ENCODE peak calls at places on chromosomes 4 and X, in seven cellular contexts. Y is endodermal cell, T is upper lobe of left lung, I is PC-3, N is kidney epithelial cell, H is GM13976, Z is heart left ventricle. B is an unnamed sample.

GRCh38 chr4:48686369-48686768 is 93.7 kb downstream of the FRYL start:
- DNase-seq in Y (no peak), T (no peak), I (no peak), N (no peak), H (no peak), Z (no peak), B (no peak)

GRCh38 chr4:186885289-186885688 is 161.6 kb upstream of the FAT1 start:
- DNase-seq in Y (no peak), T (no peak), I (no peak), N (no peak), H (no peak), Z (no peak), B (no peak)

GRCh38 chr4:128461300-128462103 is 173.9 kb upstream of the PGRMC2 start:
- DNase-seq in Y (peak), T (no peak), I (peak), N (peak), H (no peak), Z (no peak), B (no peak)

GRCh38 chr4:149552601-149553000 is 263.0 kb downstream of the IQCM start:
- DNase-seq in Y (no peak), T (no peak), I (no peak), N (no peak), H (no peak), Z (no peak), B (no peak)

GRCh38 chrX:16743604-16744325 is 24.4 kb downstream of the SYAP1 start:
- DNase-seq in Y (no peak), T (no peak), I (peak), N (peak), H (no peak), Z (no peak), B (no peak)

GRCh38 chr4:48594185-48594584 is 104.1 kb downstream of the ZAR1 start:
- DNase-seq in Y (peak), T (no peak), I (no peak), N (no peak), H (no peak), Z (no peak), B (no peak)

GRCh38 chrX:130916636-130917422 is 13.8 kb upstream of the ENOX2 start:
- DNase-seq in Y (peak), T (peak), I (peak), N (no peak), H (peak), Z (no peak), B (peak)

GRCh38 chr4:28709821-28710330 is 1849.2 kb downstream of the STIM2 start:
- DNase-seq in Y (no peak), T (no peak), I (peak), N (no peak), H (no peak), Z (no peak), B (no peak)

GRCh38 chrX:33434256-33435092 is 223.1 kb upstream of the DMD start:
- DNase-seq in Y (peak), T (peak), I (peak), N (no peak), H (peak), Z (no peak), B (peak)

DNA sequence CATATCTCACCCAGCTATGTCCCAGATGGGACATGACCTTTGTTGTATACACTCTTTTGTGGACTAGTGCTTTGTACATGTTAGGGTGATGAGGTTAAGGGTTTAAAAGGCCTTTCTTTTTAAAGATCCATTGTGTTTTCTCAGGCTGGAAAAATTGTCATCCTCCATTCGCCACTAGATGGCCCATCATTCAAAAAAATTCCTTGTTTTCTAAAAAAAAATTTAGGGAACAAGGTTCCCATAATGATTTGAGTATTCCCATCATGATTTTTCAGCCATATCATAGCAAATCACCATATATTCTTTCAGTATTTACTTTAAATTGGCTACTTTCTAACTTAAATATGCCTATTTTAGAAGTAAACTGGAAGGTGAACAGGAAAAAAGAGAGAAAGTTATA is 91.9 kb upstream of the TMEM164 start:
- DNase-seq in Y (no peak), T (no peak), I (peak), N (no peak), H (no peak), Z (no peak), B (no peak)
- TF ChIP-seq CTCF in Y (peak), T (peak), I (peak), N (peak), H (peak), Z (peak), B (no peak)

DNA sequence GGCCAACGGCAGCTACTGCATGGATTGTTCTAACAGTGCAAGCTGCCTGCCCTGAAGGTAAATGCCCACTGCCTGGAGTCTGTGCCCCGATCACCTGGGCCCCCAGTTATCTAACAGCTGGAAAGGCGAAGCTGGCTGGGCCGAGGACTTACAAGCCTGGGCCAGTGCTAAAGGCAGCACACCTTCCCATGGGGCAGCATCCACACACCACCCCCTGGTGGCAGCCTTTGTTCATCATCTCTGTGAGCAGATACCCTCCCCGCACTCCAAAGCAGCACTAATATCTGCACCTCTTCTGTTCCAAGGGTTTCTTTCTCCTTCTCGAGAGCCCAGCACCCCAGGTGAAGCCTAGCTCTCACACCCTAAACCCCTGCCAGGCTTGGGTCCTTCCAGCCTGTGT is 7.6 kb downstream of the SLC2A9 start:
- DNase-seq in Y (peak), T (peak), I (peak), N (no peak), H (peak), Z (no peak), B (peak)
- TF ChIP-seq CTCF in Y (peak), T (peak), I (peak), N (peak), H (peak), Z (peak), B (peak)

GRCh38 chrX:52363247-52363883 is 5.5 kb upstream of the XAGE2 start:
- DNase-seq in Y (no peak), T (peak), I (no peak), N (no peak), H (no peak), Z (no peak), B (no peak)
- TF ChIP-seq CTCF in Y (peak), T (no peak), I (peak), N (peak), H (no peak), Z (no peak), B (no peak)

DNA sequence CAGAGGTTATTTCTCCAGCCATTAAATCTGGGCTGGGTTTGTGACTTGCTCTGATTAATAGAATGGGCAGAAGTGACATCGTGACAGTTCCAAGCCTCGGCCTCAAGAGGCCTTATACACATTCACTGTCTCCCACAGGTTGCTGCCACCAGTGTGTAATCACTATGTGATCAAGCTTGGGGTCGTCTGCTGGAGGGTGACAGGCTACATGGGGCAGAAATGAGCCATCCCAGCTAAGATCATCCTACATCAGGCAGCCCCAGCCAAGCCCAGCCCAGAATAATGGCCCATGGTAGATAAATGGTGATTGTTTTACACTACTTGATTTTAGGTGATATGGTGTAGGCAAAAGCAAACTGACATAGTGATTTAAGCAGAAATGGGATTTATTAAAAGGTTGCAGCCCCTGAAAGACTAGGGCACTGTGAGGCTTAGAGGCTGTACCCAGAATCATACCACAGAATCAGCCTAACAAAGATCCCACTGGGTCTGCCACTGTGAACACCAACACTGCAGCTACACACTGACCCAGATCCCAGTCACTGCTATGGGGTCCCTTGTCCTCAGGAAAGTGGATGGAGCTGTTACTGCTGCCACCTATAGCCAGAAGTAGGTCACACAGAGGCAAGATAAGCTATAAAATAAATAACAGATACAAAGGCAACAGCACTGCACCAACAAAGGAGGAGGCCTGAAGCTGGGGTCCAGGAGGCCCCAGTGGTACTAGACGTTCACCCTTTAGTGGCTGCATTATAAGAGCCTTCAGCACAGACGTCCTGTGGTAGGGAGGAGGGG is 159.6 kb upstream of the RBPJ start:
- DNase-seq in Y (peak), T (no peak), I (peak), N (no peak), H (no peak), Z (no peak), B (peak)
- TF ChIP-seq CTCF in Y (peak), T (no peak), I (peak), N (no peak), H (no peak), Z (no peak), B (no peak)

DNA sequence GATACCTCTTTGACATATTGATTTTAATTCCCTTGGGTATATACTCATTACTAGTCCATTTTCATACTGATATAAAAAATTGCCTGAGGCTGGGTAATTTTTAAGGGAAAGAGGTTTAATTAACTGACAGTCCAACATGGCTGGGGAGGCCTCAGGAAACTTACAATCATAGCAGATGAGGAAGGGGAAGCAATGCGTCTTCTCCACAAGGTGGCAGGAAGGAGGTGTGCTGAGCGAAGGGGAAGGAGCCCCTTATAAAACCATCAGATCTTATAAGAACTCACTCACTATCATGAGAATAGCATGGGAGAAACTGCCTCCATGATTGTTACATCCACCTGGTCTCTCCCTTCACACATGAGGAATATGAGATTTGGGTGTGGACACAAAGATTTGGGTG is 42.4 kb downstream of the MSX1 start:
- DNase-seq in Y (peak), T (no peak), I (no peak), N (no peak), H (no peak), Z (no peak), B (no peak)
- TF ChIP-seq CTCF in Y (peak), T (no peak), I (no peak), N (no peak), H (no peak), Z (no peak), B (peak)

GRCh38 chr4:65069177-65069576 is 601.1 kb downstream of the EPHA5 start:
- DNase-seq in Y (no peak), T (no peak), I (no peak), N (no peak), H (no peak), Z (peak), B (no peak)
- TF ChIP-seq CTCF in Y (no peak), T (no peak), I (no peak), N (no peak), H (no peak), Z (no peak), B (no peak)

DNA sequence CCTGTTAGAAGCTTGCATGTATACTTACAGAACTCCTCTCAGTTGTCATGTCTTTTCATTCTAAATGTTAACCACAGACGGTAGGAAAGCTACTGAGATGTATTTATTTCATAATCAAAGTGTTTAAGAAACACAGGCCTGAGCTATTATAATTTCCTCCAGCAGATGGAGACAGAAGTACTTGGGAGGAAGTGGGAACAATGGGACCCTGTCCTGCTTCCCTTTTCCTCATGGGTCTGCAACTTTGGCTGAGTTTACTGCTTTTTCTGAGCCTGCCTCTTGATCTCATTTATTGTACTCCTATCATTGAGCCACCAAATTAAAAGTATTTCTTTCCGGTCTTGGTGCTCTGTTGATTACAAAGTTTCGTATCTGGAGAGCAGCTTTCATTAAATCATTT is 67.7 kb upstream of the SPANXN2 start:
- DNase-seq in Y (no peak), T (no peak), I (peak), N (no peak), H (no peak), Z (no peak), B (no peak)
- TF ChIP-seq CTCF in Y (peak), T (no peak), I (peak), N (peak), H (peak), Z (no peak), B (no peak)

GRCh38 chr4:172666711-172667368 is 501.8 kb upstream of the GALNT7 start:
- DNase-seq in Y (peak), T (no peak), I (no peak), N (no peak), H (no peak), Z (no peak), B (no peak)
- TF ChIP-seq CTCF in Y (peak), T (no peak), I (no peak), N (no peak), H (no peak), Z (no peak), B (no peak)

GRCh38 chrX:86066998-86067397 is 19.6 kb upstream of the CHM start:
- DNase-seq in Y (no peak), T (no peak), I (peak), N (no peak), H (no peak), Z (no peak), B (no peak)
- TF ChIP-seq CTCF in Y (peak), T (no peak), I (peak), N (no peak), H (no peak), Z (no peak), B (no peak)